ENCODE peak calls at places on chromosomes 1 and 21, in ten cellular contexts. E is AG20443; M is NCI-H2107; B is stimulated activated CD8-positive, alpha-beta memory T cell treated with anti-CD3 and anti-CD28 coated beads, Interleukin-15, amount 100 ng/mL, for 1 hour; I is CD4-positive, CD25-positive, alpha-beta regulatory T cell; J is dermis blood vessel endothelial cell; P is NCI-H510A treated with DMSO at 0.1 percent for 48 hours; F is stimulated activated CD4-positive, alpha-beta T cell treated with anti-CD3 and anti-CD28 coated beads, Interleukin-2, amount 100 ng/mL, for 24 hours; H is activated gamma-delta T cell treated with Interleukin-2 at 50 U/mL for 16 hours; T is psoas muscle. C is an unnamed sample.

GRCh38 chr21:15592271-15592860 is 137.4 kb upstream of the USP25 start:
- DNase-seq in P (peak; percentile 74), M (no peak), J (peak; percentile 69), I (peak; percentile 50), H (no peak), T (no peak), B (no peak), F (no peak), E (peak; percentile 52), C (peak; percentile 37)

GRCh38 chr1:46180082-46180616 is 3.9 kb upstream of the P3R3URF start:
- DNase-seq in H (no peak), P (peak; percentile 74), T (no peak), J (peak; percentile 30), M (peak; percentile 71), I (peak; percentile 20), B (no peak), F (no peak), E (no peak), C (no peak)

GRCh38 chr1:225845633-225846259 is 35.8 kb downstream of the EPHX1 start:
- DNase-seq in H (no peak), I (peak; percentile 49), E (peak; percentile 88), B (no peak), P (peak; percentile 35), J (peak; percentile 89), F (peak; percentile 44), M (peak; percentile 53), T (peak; percentile 90), C (peak; percentile 61)

GRCh38 chr1:96538001-96538649 is 183.5 kb upstream of the PTBP2 start:
- DNase-seq in P (peak; percentile 79), M (no peak), F (no peak), E (peak; percentile 48), H (no peak), J (peak; percentile 49), T (no peak), I (no peak), B (no peak), C (peak; percentile 82)

GRCh38 chr1:162704673-162705424 is 72.6 kb downstream of the DDR2 start:
- DNase-seq in M (no peak), P (no peak), I (no peak), F (no peak), B (no peak), E (no peak), J (no peak), T (peak; percentile 62), H (no peak), C (no peak)

GRCh38 chr21:42031241-42031640 is 21.1 kb upstream of the ZBTB21 start:
- DNase-seq in E (no peak), J (no peak), T (no peak), I (no peak), B (no peak), P (no peak), H (no peak), M (no peak), F (no peak), C (no peak)

GRCh38 chr21:41768371-41769042 is 1.7 kb upstream of the RIPK4 start:
- DNase-seq in I (peak; percentile 43), T (no peak), F (peak; percentile 32), E (peak; percentile 62), P (peak; percentile 75), M (no peak), B (no peak), J (peak; percentile 43), H (peak; percentile 12), C (peak; percentile 70)

GRCh38 chr1:158830904-158831507 is at the start of gene MNDA:
- DNase-seq in I (no peak), M (no peak), E (no peak), J (no peak), F (no peak), P (no peak), H (no peak), T (no peak), B (no peak), C (no peak)

GRCh38 chr1:53349369-53349705 is 21.5 kb upstream of the LRP8 start:
- DNase-seq in F (peak; percentile 4), I (no peak), E (no peak), M (no peak), J (no peak), B (no peak), P (no peak), T (no peak), H (no peak), C (no peak)

GRCh38 chr1:195529881-195530280 is 1078.4 kb downstream of the KCNT2 start:
- DNase-seq in F (no peak), I (no peak), P (no peak), H (no peak), J (no peak), B (no peak), T (no peak), E (no peak), M (no peak), C (no peak)

GRCh38 chr1:117658676-117659075 is 52.8 kb downstream of the TENT5C start:
- DNase-seq in F (peak; percentile 42), E (no peak), M (no peak), T (no peak), B (peak; percentile 25), J (no peak), H (peak; percentile 68), P (no peak), I (peak; percentile 91), C (no peak)

GRCh38 chr1:209434066-209434465 is 149.4 kb upstream of the CAMK1G start:
- DNase-seq in P (no peak), B (no peak), I (no peak), J (no peak), E (peak; percentile 33), H (no peak), T (no peak), M (no peak), F (no peak), C (peak; percentile 30)

C was measured in HCEC 1CT.